ENCODE peak calls at places on chromosomes 13 and 19, in seven cellular contexts. Z, D, S, J, M, O and Y are unnamed samples.

GRCh38 chr19:43779820-43780219 is 953 bp downstream of the KCNN4 start:
- DNase-seq in Z (no peak), D (no peak), S (no peak), J (no peak), M (no peak), O (no peak), Y (no peak)

GRCh38 chr19:19643158-19644053 is at the start of gene GMIP:
- DNase-seq in Z (peak), D (peak), S (peak), J (no peak), M (peak), O (peak), Y (peak)

GRCh38 chr13:87274209-87274819 is 396.9 kb upstream of the SLITRK5 start:
- DNase-seq in Z (peak), D (peak), S (peak), J (no peak), M (peak), O (peak), Y (peak)

GRCh38 chr19:6276447-6276846 is 3.3 kb downstream of the MLLT1 start:
- DNase-seq in Z (peak), D (no peak), S (no peak), J (no peak), M (peak), O (no peak), Y (peak)

GRCh38 chr19:35509018-35509652 is 4.3 kb downstream of the DMKN start:
- DNase-seq in Z (no peak), D (peak), S (no peak), J (no peak), M (no peak), O (no peak), Y (peak)

GRCh38 chr13:72864142-72865035 is 82.5 kb downstream of the PIBF1 start:
- DNase-seq in Z (peak), D (no peak), S (no peak), J (no peak), M (peak), O (no peak), Y (no peak)

GRCh38 chr13:58165617-58166016 is 534.1 kb downstream of the PCDH17 start:
- DNase-seq in Z (no peak), D (no peak), S (no peak), J (no peak), M (no peak), O (no peak), Y (peak)

GRCh38 chr19:7575426-7576040 is 20.1 kb upstream of the CAMSAP3 start:
- DNase-seq in Z (no peak), D (no peak), S (no peak), J (no peak), M (no peak), O (peak), Y (no peak)

GRCh38 chr19:33344210-33344609 is 29.3 kb upstream of the CEBPG start:
- DNase-seq in Z (no peak), D (no peak), S (peak), J (no peak), M (no peak), O (no peak), Y (peak)

GRCh38 chr19:16358456-16358855 is 33.8 kb downstream of the KLF2 start:
- DNase-seq in Z (no peak), D (no peak), S (no peak), J (no peak), M (no peak), O (no peak), Y (no peak)

GRCh38 chr19:38759590-38760003 is 13.7 kb downstream of the LGALS7 start:
- DNase-seq in Z (no peak), D (no peak), S (no peak), J (no peak), M (no peak), O (no peak), Y (no peak)

GRCh38 chr13:85236431-85236830 is 562.8 kb downstream of the SLITRK6 start:
- DNase-seq in Z (peak), D (no peak), S (no peak), J (no peak), M (no peak), O (no peak), Y (no peak)

GRCh38 chr19:38486731-38487336 is 53.3 kb downstream of the RYR1 start:
- DNase-seq in Z (no peak), D (no peak), S (no peak), J (no peak), M (no peak), O (no peak), Y (no peak)

GRCh38 chr13:21800847-21801616 is 130.2 kb downstream of the FGF9 start:
- DNase-seq in Z (peak), D (no peak), S (no peak), J (no peak), M (no peak), O (no peak), Y (no peak)

GRCh38 chr19:30667227-30667626 is 295.0 kb downstream of the ZNF536 start:
- DNase-seq in Z (no peak), D (no peak), S (no peak), J (no peak), M (no peak), O (no peak), Y (no peak)

GRCh38 chr13:60617863-60618733 is 221.1 kb downstream of the TDRD3 start:
- DNase-seq in Z (peak), D (peak), S (no peak), J (peak), M (peak), O (no peak), Y (peak)

GRCh38 chr13:100604909-100605308 is 16.3 kb upstream of the GGACT start:
- DNase-seq in Z (no peak), D (no peak), S (no peak), J (no peak), M (no peak), O (no peak), Y (no peak)

GRCh38 chr13:100611678-100612492 is 23.3 kb upstream of the GGACT start:
- DNase-seq in Z (no peak), D (no peak), S (no peak), J (no peak), M (no peak), O (no peak), Y (no peak)

GRCh38 chr13:100608906-100609305 is 20.3 kb upstream of the GGACT start:
- DNase-seq in Z (no peak), D (no peak), S (no peak), J (no peak), M (no peak), O (no peak), Y (no peak)

DNA sequence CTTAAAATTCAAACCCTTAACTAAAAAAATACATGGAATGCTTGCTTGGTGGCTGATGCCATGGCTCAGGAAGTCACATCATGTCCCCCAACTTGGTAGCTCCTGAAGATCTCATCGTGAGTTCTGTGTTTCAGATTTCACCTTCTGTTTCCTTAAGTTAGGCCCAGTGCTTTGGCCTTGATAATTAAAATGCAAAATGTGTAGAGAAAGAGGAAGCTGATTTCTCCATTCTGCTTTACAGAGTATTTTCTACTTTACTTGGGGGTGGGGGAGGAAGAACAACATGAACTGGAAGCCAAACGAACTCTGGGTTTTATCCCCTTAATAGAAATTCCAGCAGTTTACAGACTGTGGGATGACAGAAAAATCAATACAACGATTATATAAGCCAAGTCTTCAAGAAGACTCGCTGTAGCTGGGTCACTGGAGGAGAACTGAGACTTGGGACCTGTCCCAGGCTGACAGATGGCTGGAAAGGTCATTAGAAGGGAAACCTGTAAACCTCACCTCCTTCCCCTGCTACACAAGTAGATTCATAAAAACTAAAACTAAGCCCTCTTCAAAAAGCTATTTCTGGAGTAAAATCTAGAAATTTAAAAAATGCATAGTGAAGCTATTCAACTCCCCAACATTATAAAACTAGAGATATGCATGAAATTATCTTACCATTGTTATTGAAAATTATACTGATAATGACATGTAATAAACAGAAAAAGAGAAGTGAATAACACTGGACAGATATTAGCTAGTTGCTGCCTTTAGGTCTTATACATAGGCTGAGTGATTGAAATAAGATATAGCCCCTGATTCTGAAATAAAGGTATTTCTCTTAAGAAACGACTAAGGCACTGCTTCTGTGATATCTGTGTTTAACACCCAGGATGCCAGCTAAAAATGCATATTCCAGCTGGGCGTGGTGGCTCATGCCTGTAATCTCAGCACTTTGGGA is 22.1 kb upstream of the GGACT start:
- DNase-seq in Z (no peak), D (no peak), S (no peak), J (no peak), M (no peak), O (no peak), Y (no peak)
- H3K4ac ChIP-seq in Z (no peak), D (no peak), S (no peak), J (no peak), M (no peak), O (no peak), Y (no peak)

GRCh38 chr13:104936304-104936703 is 1599.2 kb downstream of the EFNB2 start:
- DNase-seq in Z (no peak), D (no peak), S (no peak), J (no peak), M (peak), O (no peak), Y (no peak)
- H3K9ac ChIP-seq in Z (no peak), D (no peak), S (no peak), J (no peak), M (no peak), O (no peak), Y (no peak)

GRCh38 chr13:66844933-66845332 is 385.2 kb downstream of the PCDH9 start:
- DNase-seq in Z (no peak), D (peak), S (no peak), J (no peak), M (no peak), O (no peak), Y (no peak)
- H3K4ac ChIP-seq in Z (no peak), D (no peak), S (no peak), J (no peak), M (no peak), O (no peak), Y (no peak)

DNA sequence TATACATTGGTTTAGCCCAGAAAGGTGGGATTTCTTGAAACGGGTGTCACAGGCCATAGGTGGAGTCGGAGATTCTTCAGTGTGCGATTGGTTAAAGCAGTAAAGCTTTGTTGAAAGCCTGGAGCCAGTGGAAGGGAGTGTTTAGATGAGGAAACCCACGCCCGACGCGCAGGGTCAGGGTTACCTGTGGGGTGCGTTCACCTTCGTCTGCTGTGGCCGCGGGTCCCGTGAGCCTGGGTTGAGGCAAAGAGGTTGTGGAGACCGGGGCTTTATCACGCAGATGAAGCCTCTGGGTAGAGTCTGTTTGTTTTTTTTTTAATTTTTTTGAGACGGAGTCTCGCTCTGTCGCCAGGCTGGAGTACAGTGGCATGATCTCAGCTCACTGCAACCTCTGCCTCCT is 30.4 kb downstream of the ATP11A start:
- DNase-seq in Z (no peak), D (no peak), S (no peak), J (no peak), M (no peak), O (no peak), Y (no peak)
- H3K9ac ChIP-seq in Z (no peak), D (no peak), S (no peak), J (no peak), M (no peak), O (no peak), Y (no peak)

GRCh38 chr13:50123002-50123401 is 107.8 kb downstream of the KCNRG start:
- DNase-seq in Z (no peak), D (no peak), S (no peak), J (no peak), M (no peak), O (no peak), Y (peak)
- H3K4ac ChIP-seq in Z (no peak), D (no peak), S (no peak), J (no peak), M (no peak), O (no peak), Y (no peak)

GRCh38 chr13:25741796-25742195 is 310.0 kb downstream of the SHISA2 start:
- DNase-seq in Z (no peak), D (no peak), S (no peak), J (no peak), M (no peak), O (no peak), Y (no peak)

GRCh38 chr13:25742220-25742619 is 309.6 kb downstream of the SHISA2 start:
- DNase-seq in Z (no peak), D (no peak), S (no peak), J (no peak), M (no peak), O (no peak), Y (no peak)

GRCh38 chr13:25738797-25739196 is 313.0 kb downstream of the SHISA2 start:
- DNase-seq in Z (no peak), D (no peak), S (no peak), J (no peak), M (no peak), O (no peak), Y (no peak)

GRCh38 chr13:25743426-25743825 is 308.4 kb downstream of the SHISA2 start:
- DNase-seq in Z (no peak), D (no peak), S (no peak), J (no peak), M (no peak), O (no peak), Y (no peak)

GRCh38 chr13:25744176-25744575 is 307.6 kb downstream of the SHISA2 start:
- DNase-seq in Z (no peak), D (no peak), S (no peak), J (no peak), M (no peak), O (no peak), Y (no peak)
- H3K9ac ChIP-seq in Z (no peak), D (no peak), S (no peak), J (no peak), M (no peak), O (no peak), Y (no peak)

GRCh38 chr13:90386090-90386489 is 961.4 kb upstream of the MIR17HG start:
- DNase-seq in Z (no peak), D (no peak), S (no peak), J (no peak), M (no peak), O (no peak), Y (no peak)
- H3K4ac ChIP-seq in Z (no peak), D (no peak), S (no peak), J (no peak), M (no peak), O (no peak), Y (no peak)

DNA sequence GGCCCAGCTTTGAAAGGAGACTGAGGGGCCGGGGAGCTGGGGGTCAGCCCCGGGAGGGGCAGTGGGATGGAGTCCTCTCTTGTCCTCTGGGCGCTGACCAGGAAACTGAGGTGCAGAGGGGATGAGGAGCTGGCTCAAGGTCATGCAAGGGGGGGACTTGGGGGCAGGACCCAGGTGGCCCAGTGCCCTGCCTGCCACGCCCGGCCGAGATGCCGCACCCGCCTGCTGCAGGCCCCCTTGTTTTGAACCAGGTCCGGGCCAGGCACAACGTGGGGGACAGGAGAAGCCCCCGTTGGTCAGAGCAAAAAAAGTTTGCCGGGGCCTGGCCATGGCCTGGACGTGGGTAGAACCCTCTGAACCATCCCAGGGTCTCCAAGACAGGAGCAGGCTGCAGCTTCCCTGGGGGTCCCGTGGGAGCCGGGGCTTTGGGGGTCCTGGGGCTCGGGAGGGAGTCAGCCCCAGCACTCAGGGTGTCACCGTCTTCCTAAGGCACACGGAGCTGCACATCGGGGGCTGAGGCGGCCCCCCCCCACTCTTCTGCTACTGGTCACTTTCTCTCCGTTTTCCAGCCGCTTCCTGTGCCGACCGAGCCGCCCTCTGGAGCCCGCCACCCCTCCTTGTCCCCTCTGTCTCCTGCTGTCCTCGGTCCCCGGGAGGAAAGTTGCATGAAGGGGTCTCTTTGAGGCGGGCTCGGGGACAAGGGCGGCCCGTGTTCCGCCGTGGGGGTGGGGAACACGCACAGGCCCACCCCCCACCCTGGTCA is 1.4 kb downstream of the EFNA2 start:
- DNase-seq in Z (no peak), D (no peak), S (no peak), J (no peak), M (no peak), O (no peak), Y (no peak)
- H3K9ac ChIP-seq in Z (no peak), D (no peak), S (peak), J (no peak), M (no peak), O (no peak), Y (peak)